ENCODE peak calls at places on chromosomes 6 and 20, in seven cellular contexts. One of them, this sample, is unnamed.

GRCh38 chr20:54194724-54195438 is 13.0 kb upstream of the PFDN4 start:
- DNase-seq in HFF-Myc: no peak
- DNase-seq in lower leg skin: no peak
- DNase-seq in neural crest cell: no peak
- DNase-seq in epithelial cell of esophagus: peak
- DNase-seq in HFFc6: peak
- DNase-seq in fibroblast of lung: peak
- DNase-seq in this sample: no peak

GRCh38 chr20:32606107-32606506 is 21.0 kb upstream of the NOL4L start:
- DNase-seq in fibroblast of lung: no peak
- DNase-seq in HFF-Myc: no peak
- DNase-seq in neural crest cell: no peak
- DNase-seq in HFFc6: no peak
- DNase-seq in epithelial cell of esophagus: no peak
- DNase-seq in lower leg skin: no peak
- DNase-seq in this sample: no peak

GRCh38 chr6:131972761-131973160 is 21.6 kb upstream of the CCN2 start:
- DNase-seq in epithelial cell of esophagus: no peak
- DNase-seq in neural crest cell: no peak
- DNase-seq in lower leg skin: no peak
- DNase-seq in fibroblast of lung: no peak
- DNase-seq in HFFc6: no peak
- DNase-seq in HFF-Myc: no peak
- DNase-seq in this sample: no peak

GRCh38 chr20:10067305-10067704 is 32.5 kb downstream of the ANKEF1 start:
- DNase-seq in HFF-Myc: no peak
- DNase-seq in fibroblast of lung: peak
- DNase-seq in lower leg skin: no peak
- DNase-seq in neural crest cell: no peak
- DNase-seq in HFFc6: no peak
- DNase-seq in epithelial cell of esophagus: no peak
- DNase-seq in this sample: no peak

GRCh38 chr20:16707674-16708073 is 22.2 kb upstream of the SNRPB2 start:
- DNase-seq in epithelial cell of esophagus: peak
- DNase-seq in fibroblast of lung: no peak
- DNase-seq in HFFc6: no peak
- DNase-seq in neural crest cell: no peak
- DNase-seq in lower leg skin: no peak
- DNase-seq in HFF-Myc: no peak
- DNase-seq in this sample: no peak

GRCh38 chr6:67345946-67346345 is 1289.1 kb upstream of the ADGRB3 start:
- DNase-seq in neural crest cell: no peak
- DNase-seq in lower leg skin: no peak
- DNase-seq in epithelial cell of esophagus: peak
- DNase-seq in fibroblast of lung: peak
- DNase-seq in HFF-Myc: no peak
- DNase-seq in HFFc6: no peak
- DNase-seq in this sample: no peak

GRCh38 chr6:139858444-139858843 is 484.0 kb upstream of the CITED2 start:
- DNase-seq in epithelial cell of esophagus: peak
- DNase-seq in lower leg skin: no peak
- DNase-seq in fibroblast of lung: no peak
- DNase-seq in neural crest cell: no peak
- DNase-seq in HFF-Myc: no peak
- DNase-seq in HFFc6: no peak
- DNase-seq in this sample: no peak

GRCh38 chr6:142842423-142843261 is 102.3 kb downstream of the HIVEP2 start:
- DNase-seq in neural crest cell: no peak
- DNase-seq in fibroblast of lung: peak
- DNase-seq in HFF-Myc: peak
- DNase-seq in HFFc6: peak
- DNase-seq in lower leg skin: no peak
- DNase-seq in epithelial cell of esophagus: peak
- DNase-seq in this sample: no peak

GRCh38 chr6:160926281-160927276 is 65.0 kb upstream of the MAP3K4 start:
- DNase-seq in epithelial cell of esophagus: peak
- DNase-seq in fibroblast of lung: no peak
- DNase-seq in HFFc6: no peak
- DNase-seq in HFF-Myc: no peak
- DNase-seq in lower leg skin: no peak
- DNase-seq in neural crest cell: no peak
- DNase-seq in this sample: no peak

GRCh38 chr6:144762450-144762849 is 477.3 kb downstream of the UTRN start:
- DNase-seq in HFFc6: no peak
- DNase-seq in neural crest cell: no peak
- DNase-seq in fibroblast of lung: no peak
- DNase-seq in HFF-Myc: no peak
- DNase-seq in lower leg skin: no peak
- DNase-seq in epithelial cell of esophagus: no peak
- DNase-seq in this sample: no peak

GRCh38 chr6:82080767-82081166 is 166.8 kb downstream of the IBTK start:
- DNase-seq in fibroblast of lung: peak
- DNase-seq in HFF-Myc: no peak
- DNase-seq in neural crest cell: no peak
- DNase-seq in epithelial cell of esophagus: no peak
- DNase-seq in HFFc6: peak
- DNase-seq in lower leg skin: no peak
- DNase-seq in this sample: no peak

GRCh38 chr6:28725890-28726348 is 197.9 kb downstream of the TRIM27 start:
- DNase-seq in neural crest cell: no peak
- DNase-seq in HFFc6: peak
- DNase-seq in epithelial cell of esophagus: peak
- DNase-seq in lower leg skin: no peak
- DNase-seq in fibroblast of lung: peak
- DNase-seq in HFF-Myc: peak
- DNase-seq in this sample: no peak

GRCh38 chr6:116064626-116065025 is 3.9 kb upstream of the FRK start:
- DNase-seq in neural crest cell: no peak
- DNase-seq in lower leg skin: no peak
- DNase-seq in fibroblast of lung: no peak
- DNase-seq in epithelial cell of esophagus: no peak
- DNase-seq in HFF-Myc: no peak
- DNase-seq in HFFc6: no peak
- DNase-seq in this sample: no peak

GRCh38 chr6:138194221-138194620 is 24.1 kb downstream of the PBOV1 start:
- DNase-seq in lower leg skin: no peak
- DNase-seq in epithelial cell of esophagus: no peak
- DNase-seq in neural crest cell: no peak
- DNase-seq in fibroblast of lung: no peak
- DNase-seq in HFF-Myc: no peak
- DNase-seq in HFFc6: no peak
- DNase-seq in this sample: no peak

GRCh38 chr6:42194056-42194455 is 700 bp downstream of the GUCA1B start:
- DNase-seq in HFF-Myc: no peak
- DNase-seq in epithelial cell of esophagus: no peak
- DNase-seq in neural crest cell: no peak
- DNase-seq in fibroblast of lung: no peak
- DNase-seq in lower leg skin: peak
- DNase-seq in HFFc6: no peak
- DNase-seq in this sample: no peak

GRCh38 chr6:43665376-43665775 is 20.5 kb downstream of the RSPH9 start:
- DNase-seq in neural crest cell: no peak
- DNase-seq in lower leg skin: no peak
- DNase-seq in fibroblast of lung: peak
- DNase-seq in HFF-Myc: no peak
- DNase-seq in HFFc6: no peak
- DNase-seq in epithelial cell of esophagus: no peak
- DNase-seq in this sample: no peak

GRCh38 chr6:122871079-122871478 is 82.0 kb downstream of the SMPDL3A start:
- DNase-seq in neural crest cell: no peak
- DNase-seq in lower leg skin: no peak
- DNase-seq in HFFc6: no peak
- DNase-seq in epithelial cell of esophagus: no peak
- DNase-seq in HFF-Myc: no peak
- DNase-seq in fibroblast of lung: peak
- DNase-seq in this sample: no peak

GRCh38 chr20:35014537-35014936 is 58.9 kb downstream of the MYH7B start:
- DNase-seq in epithelial cell of esophagus: no peak
- DNase-seq in HFF-Myc: no peak
- DNase-seq in fibroblast of lung: no peak
- DNase-seq in HFFc6: no peak
- DNase-seq in lower leg skin: no peak
- DNase-seq in neural crest cell: no peak
- DNase-seq in this sample: no peak

GRCh38 chr6:71211799-71212198 is 76.8 kb upstream of the OGFRL1 start:
- DNase-seq in epithelial cell of esophagus: no peak
- DNase-seq in HFFc6: no peak
- DNase-seq in lower leg skin: no peak
- DNase-seq in neural crest cell: no peak
- DNase-seq in fibroblast of lung: no peak
- DNase-seq in HFF-Myc: no peak
- DNase-seq in this sample: no peak

GRCh38 chr20:2195614-2196013 is 94.0 kb downstream of the STK35 start:
- DNase-seq in HFF-Myc: no peak
- DNase-seq in fibroblast of lung: no peak
- DNase-seq in lower leg skin: no peak
- DNase-seq in neural crest cell: no peak
- DNase-seq in epithelial cell of esophagus: peak
- DNase-seq in HFFc6: no peak
- DNase-seq in this sample: no peak
- TF ChIP-seq CTCF in HFF-Myc: no peak
- TF ChIP-seq CTCF in fibroblast of lung: no peak
- TF ChIP-seq CTCF in lower leg skin: no peak
- TF ChIP-seq CTCF in neural crest cell: no peak
- TF ChIP-seq CTCF in epithelial cell of esophagus: no peak
- TF ChIP-seq CTCF in HFFc6: peak
- TF ChIP-seq CTCF in this sample: no peak

GRCh38 chr6:14280006-14280510 is 162.5 kb downstream of the CD83 start:
- DNase-seq in lower leg skin: no peak
- DNase-seq in epithelial cell of esophagus: no peak
- DNase-seq in neural crest cell: no peak
- DNase-seq in HFF-Myc: no peak
- DNase-seq in fibroblast of lung: no peak
- DNase-seq in HFFc6: no peak
- DNase-seq in this sample: no peak

GRCh38 chr6:14282854-14283505 is 165.4 kb downstream of the CD83 start:
- DNase-seq in HFF-Myc: no peak
- DNase-seq in fibroblast of lung: no peak
- DNase-seq in epithelial cell of esophagus: no peak
- DNase-seq in lower leg skin: no peak
- DNase-seq in HFFc6: no peak
- DNase-seq in neural crest cell: no peak
- DNase-seq in this sample: no peak

GRCh38 chr6:14281831-14282230 is 164.3 kb downstream of the CD83 start:
- DNase-seq in HFFc6: no peak
- DNase-seq in fibroblast of lung: no peak
- DNase-seq in lower leg skin: no peak
- DNase-seq in neural crest cell: no peak
- DNase-seq in epithelial cell of esophagus: no peak
- DNase-seq in HFF-Myc: no peak
- DNase-seq in this sample: no peak

GRCh38 chr6:14282326-14282725 is 164.8 kb downstream of the CD83 start:
- DNase-seq in HFFc6: no peak
- DNase-seq in neural crest cell: no peak
- DNase-seq in fibroblast of lung: no peak
- DNase-seq in epithelial cell of esophagus: no peak
- DNase-seq in lower leg skin: no peak
- DNase-seq in HFF-Myc: no peak
- DNase-seq in this sample: no peak

GRCh38 chr6:14280766-14281293 is 163.3 kb downstream of the CD83 start:
- DNase-seq in lower leg skin: no peak
- DNase-seq in neural crest cell: no peak
- DNase-seq in HFFc6: no peak
- DNase-seq in epithelial cell of esophagus: no peak
- DNase-seq in HFF-Myc: no peak
- DNase-seq in fibroblast of lung: no peak
- DNase-seq in this sample: no peak
- TF ChIP-seq CTCF in lower leg skin: no peak
- TF ChIP-seq CTCF in neural crest cell: no peak
- TF ChIP-seq CTCF in HFFc6: peak
- TF ChIP-seq CTCF in epithelial cell of esophagus: no peak
- TF ChIP-seq CTCF in HFF-Myc: peak
- TF ChIP-seq CTCF in fibroblast of lung: no peak
- TF ChIP-seq CTCF in this sample: no peak

DNA sequence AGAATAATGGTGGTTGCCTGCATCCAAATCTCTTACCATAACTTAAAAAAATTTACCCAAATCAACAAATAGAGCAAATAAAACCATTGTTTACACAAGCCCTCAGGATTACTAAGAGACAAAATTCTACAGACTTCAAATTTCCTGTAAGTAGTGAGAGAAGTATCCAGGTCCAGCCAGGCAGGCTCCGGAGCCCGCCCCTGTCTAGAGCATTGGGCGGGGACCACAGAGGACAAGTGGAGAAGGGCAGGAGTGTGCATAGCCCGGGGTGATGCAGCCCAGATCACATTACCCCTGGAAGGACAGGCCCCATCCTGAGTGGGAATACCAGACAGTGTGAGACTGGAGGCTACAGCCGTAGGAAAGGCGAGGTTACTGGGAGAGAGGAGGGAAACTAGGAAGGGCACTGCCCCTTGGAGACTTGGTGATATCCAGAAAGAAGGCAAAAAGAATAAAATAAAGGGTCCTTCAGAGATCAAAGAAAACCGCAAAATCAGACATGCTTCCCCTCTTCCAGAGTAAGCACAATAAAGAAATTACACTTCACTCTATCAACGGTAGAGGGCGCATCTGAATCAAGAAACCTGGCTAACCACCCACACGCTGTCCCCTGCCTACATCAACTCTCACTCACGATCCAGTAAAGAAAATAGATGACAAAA is 26.6 kb downstream of the RIN2 start:
- DNase-seq in epithelial cell of esophagus: peak
- DNase-seq in neural crest cell: peak
- DNase-seq in HFF-Myc: peak
- DNase-seq in lower leg skin: no peak
- DNase-seq in fibroblast of lung: peak
- DNase-seq in HFFc6: peak
- DNase-seq in this sample: no peak
- TF ChIP-seq CTCF in epithelial cell of esophagus: peak
- TF ChIP-seq CTCF in neural crest cell: peak
- TF ChIP-seq CTCF in HFF-Myc: peak
- TF ChIP-seq CTCF in lower leg skin: no peak
- TF ChIP-seq CTCF in fibroblast of lung: peak
- TF ChIP-seq CTCF in HFFc6: peak
- TF ChIP-seq CTCF in this sample: peak

GRCh38 chr6:135504734-135505133 is 7.2 kb upstream of the AHI1 start:
- DNase-seq in neural crest cell: no peak
- DNase-seq in HFFc6: no peak
- DNase-seq in epithelial cell of esophagus: no peak
- DNase-seq in lower leg skin: no peak
- DNase-seq in fibroblast of lung: no peak
- DNase-seq in HFF-Myc: no peak
- DNase-seq in this sample: no peak

GRCh38 chr6:135505648-135506047 is 8.1 kb upstream of the AHI1 start:
- DNase-seq in HFF-Myc: no peak
- DNase-seq in fibroblast of lung: no peak
- DNase-seq in neural crest cell: no peak
- DNase-seq in lower leg skin: no peak
- DNase-seq in HFFc6: no peak
- DNase-seq in epithelial cell of esophagus: no peak
- DNase-seq in this sample: no peak

GRCh38 chr6:135505222-135505621 is 7.7 kb upstream of the AHI1 start:
- DNase-seq in HFF-Myc: no peak
- DNase-seq in epithelial cell of esophagus: no peak
- DNase-seq in neural crest cell: no peak
- DNase-seq in HFFc6: no peak
- DNase-seq in lower leg skin: no peak
- DNase-seq in fibroblast of lung: no peak
- DNase-seq in this sample: no peak

GRCh38 chr6:135503703-135504475 is 6.3 kb upstream of the AHI1 start:
- DNase-seq in fibroblast of lung: no peak
- DNase-seq in neural crest cell: no peak
- DNase-seq in epithelial cell of esophagus: no peak
- DNase-seq in lower leg skin: no peak
- DNase-seq in HFFc6: no peak
- DNase-seq in HFF-Myc: no peak
- DNase-seq in this sample: no peak

GRCh38 chr6:135506270-135506997 is 8.9 kb upstream of the AHI1 start:
- DNase-seq in epithelial cell of esophagus: peak
- DNase-seq in fibroblast of lung: peak
- DNase-seq in lower leg skin: no peak
- DNase-seq in HFF-Myc: peak
- DNase-seq in neural crest cell: no peak
- DNase-seq in HFFc6: peak
- DNase-seq in this sample: no peak
- TF ChIP-seq CTCF in epithelial cell of esophagus: peak
- TF ChIP-seq CTCF in fibroblast of lung: peak
- TF ChIP-seq CTCF in lower leg skin: no peak
- TF ChIP-seq CTCF in HFF-Myc: peak
- TF ChIP-seq CTCF in neural crest cell: peak
- TF ChIP-seq CTCF in HFFc6: peak
- TF ChIP-seq CTCF in this sample: peak